ENCODE peak calls at places on chromosomes 11 and 22, in six cellular contexts. M, W, F, L, R and N are unnamed samples.

GRCh38 chr11:86896486-86896885 is 58.7 kb downstream of the FZD4 start:
- DNase-seq in M (no peak), W (peak), F (no peak), L (no peak), R (no peak), N (peak)

GRCh38 chr11:69041516-69041915 is 7.2 kb upstream of the TPCN2 start:
- DNase-seq in M (no peak), W (no peak), F (no peak), L (no peak), R (no peak), N (no peak)

GRCh38 chr22:46830001-46830715 is 67.7 kb downstream of the TBC1D22A start:
- DNase-seq in M (peak), W (peak), F (no peak), L (no peak), R (peak), N (no peak)

GRCh38 chr11:120034881-120035620 is 102.9 kb downstream of the TRIM29 start:
- DNase-seq in M (no peak), W (no peak), F (no peak), L (no peak), R (no peak), N (no peak)

GRCh38 chr11:84249344-84250135 is 963.4 kb upstream of the CCDC90B start:
- DNase-seq in M (no peak), W (peak), F (peak), L (no peak), R (no peak), N (no peak)

GRCh38 chr22:33969052-33969451 is 48.8 kb upstream of the LARGE1 start:
- DNase-seq in M (no peak), W (peak), F (no peak), L (no peak), R (no peak), N (no peak)

GRCh38 chr11:102458531-102458930 is 6.0 kb upstream of the TMEM123 start:
- DNase-seq in M (no peak), W (no peak), F (no peak), L (no peak), R (peak), N (no peak)

GRCh38 chr11:47183031-47183856 is 3.0 kb downstream of the PACSIN3 start:
- DNase-seq in M (no peak), W (no peak), F (no peak), L (no peak), R (no peak), N (no peak)

GRCh38 chr11:60859616-60860250 is 4.0 kb upstream of the PTGDR2 start:
- DNase-seq in M (no peak), W (no peak), F (no peak), L (no peak), R (no peak), N (no peak)

GRCh38 chr11:2586793-2587131 is 113.0 kb downstream of the KCNQ1OT1 start:
- DNase-seq in M (peak), W (no peak), F (no peak), L (no peak), R (no peak), N (no peak)

GRCh38 chr11:113531078-113531477 is 55.9 kb upstream of the DRD2 start:
- DNase-seq in M (no peak), W (no peak), F (no peak), L (no peak), R (no peak), N (no peak)

GRCh38 chr11:94433049-94433448 is 31.8 kb upstream of the GPR83 start:
- DNase-seq in M (no peak), W (peak), F (no peak), L (no peak), R (no peak), N (no peak)

GRCh38 chr11:95443386-95443785 is 212.4 kb upstream of the SESN3 start:
- DNase-seq in M (no peak), W (no peak), F (no peak), L (no peak), R (peak), N (no peak)

GRCh38 chr11:126833020-126833419 is 167.6 kb downstream of the KIRREL3 start:
- DNase-seq in M (no peak), W (no peak), F (no peak), L (no peak), R (no peak), N (no peak)

GRCh38 chr22:44776535-44777363 is 24.4 kb downstream of the ARHGAP8 start:
- DNase-seq in M (no peak), W (no peak), F (no peak), L (no peak), R (no peak), N (no peak)

GRCh38 chr11:131038597-131038996 is 122.3 kb upstream of the SNX19 start:
- DNase-seq in M (no peak), W (peak), F (no peak), L (no peak), R (peak), N (no peak)

GRCh38 chr11:133698654-133699053 is 146.7 kb downstream of the SPATA19 start:
- DNase-seq in M (no peak), W (no peak), F (no peak), L (no peak), R (no peak), N (no peak)

GRCh38 chr22:45891471-45891995 is 85.4 kb downstream of the WNT7B start:
- DNase-seq in M (no peak), W (no peak), F (no peak), L (no peak), R (no peak), N (no peak)

GRCh38 chr22:40482391-40482790 is 112.0 kb downstream of the SGSM3 start:
- DNase-seq in M (no peak), W (peak), F (no peak), L (no peak), R (no peak), N (no peak)

GRCh38 chr11:73237471-73238290 is 19.6 kb downstream of the P2RY2 start:
- DNase-seq in M (no peak), W (no peak), F (no peak), L (no peak), R (no peak), N (no peak)

GRCh38 chr11:64568584-64569140 is 22.4 kb upstream of the SLC22A12 start:
- DNase-seq in M (no peak), W (no peak), F (no peak), L (no peak), R (no peak), N (no peak)

GRCh38 chr11:126727381-126727780 is 273.2 kb downstream of the KIRREL3 start:
- DNase-seq in M (no peak), W (no peak), F (no peak), L (no peak), R (no peak), N (no peak)

GRCh38 chr11:27171391-27171790 is 130.8 kb downstream of the BBOX1 start:
- DNase-seq in M (no peak), W (peak), F (no peak), L (no peak), R (no peak), N (no peak)

GRCh38 chr11:63920126-63920869 is 3.3 kb upstream of the RCOR2 start:
- DNase-seq in M (no peak), W (no peak), F (no peak), L (no peak), R (no peak), N (no peak)

GRCh38 chr11:120536091-120536796 is 24.7 kb downstream of the GRIK4 start:
- DNase-seq in M (no peak), W (no peak), F (no peak), L (no peak), R (no peak), N (no peak)

GRCh38 chr11:113690619-113691569 is 15.2 kb downstream of the TMPRSS5 start:
- DNase-seq in M (peak), W (peak), F (no peak), L (peak), R (peak), N (no peak)

GRCh38 chr11:64126796-64127195 is 39.1 kb downstream of the MACROD1 start:
- DNase-seq in M (no peak), W (no peak), F (no peak), L (no peak), R (no peak), N (no peak)

GRCh38 chr11:65903068-65903481 is 2.9 kb upstream of the FOSL1 start:
- DNase-seq in M (peak), W (peak), F (no peak), L (peak), R (peak), N (no peak)

DNA sequence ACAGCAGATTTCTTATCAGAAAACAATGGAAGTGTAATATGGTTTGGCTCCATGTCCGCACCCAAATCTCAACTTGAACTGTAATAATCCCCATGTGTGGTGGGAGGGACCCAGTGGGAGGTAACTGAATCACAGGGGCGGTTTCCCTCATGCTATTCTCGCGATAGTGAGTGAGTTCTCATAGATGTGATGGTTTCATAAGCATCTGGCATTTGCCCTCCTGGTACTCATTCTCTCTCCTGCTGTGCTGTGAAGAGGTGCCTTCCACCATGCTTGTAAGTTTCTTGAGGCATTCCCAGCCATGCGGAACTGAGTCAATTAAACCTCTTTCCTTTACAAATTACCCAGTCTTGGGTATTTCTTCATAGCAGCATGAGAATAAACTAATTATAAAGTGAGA is 81.0 kb upstream of the SCUBE2 start:
- DNase-seq in M (no peak), W (no peak), F (no peak), L (no peak), R (no peak), N (no peak)
- H3K27ac ChIP-seq in M (no peak), W (no peak), F (no peak), L (no peak), R (no peak), N (no peak)

DNA sequence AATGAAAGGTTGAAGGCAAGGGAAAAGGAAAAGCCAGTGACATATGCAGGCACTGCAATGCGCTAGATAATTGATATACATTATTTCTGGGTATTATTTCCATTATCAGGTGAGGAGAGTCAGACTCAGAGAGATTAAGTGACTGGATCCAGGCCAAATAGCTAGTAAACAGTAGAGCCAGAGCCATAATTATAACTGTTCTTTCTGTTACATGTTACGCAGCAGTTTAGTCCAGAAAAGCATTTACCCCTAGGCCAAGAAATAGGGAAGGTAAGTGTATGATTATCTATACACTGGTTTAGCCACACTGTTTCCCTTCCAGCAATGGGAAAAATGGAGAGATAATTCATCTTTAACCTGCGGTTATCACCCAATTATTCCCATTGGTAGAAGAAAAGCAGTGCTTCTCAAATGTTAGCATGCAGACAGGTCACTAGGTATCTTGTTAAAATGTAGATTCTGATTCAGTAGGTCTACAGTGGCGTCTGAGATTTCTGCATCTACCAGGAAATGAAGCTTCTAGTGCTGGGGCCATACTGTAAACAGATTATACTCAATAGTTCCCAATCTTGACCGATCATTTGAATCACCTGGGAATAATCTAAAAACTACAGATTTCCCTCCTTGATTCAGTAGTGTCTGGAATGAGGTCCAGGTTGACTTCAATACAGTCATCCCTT is 69.4 kb downstream of the RBFOX2 start:
- DNase-seq in M (no peak), W (no peak), F (no peak), L (no peak), R (no peak), N (no peak)
- H3K27ac ChIP-seq in M (no peak), W (no peak), F (no peak), L (no peak), R (no peak), N (no peak)

GRCh38 chr11:117039270-117039669 is 59.0 kb downstream of the SIK3 start:
- DNase-seq in M (no peak), W (no peak), F (no peak), L (no peak), R (no peak), N (no peak)
- H3K27ac ChIP-seq in M (no peak), W (no peak), F (no peak), L (no peak), R (no peak), N (no peak)

GRCh38 chr11:62548545-62549335 is 2.1 kb upstream of the AHNAK start:
- DNase-seq in M (peak), W (no peak), F (peak), L (no peak), R (peak), N (no peak)
- H3K27ac ChIP-seq in M (peak), W (peak), F (peak), L (peak), R (peak), N (no peak)

GRCh38 chr11:44199298-44199697 is 103.8 kb downstream of the EXT2 start:
- DNase-seq in M (no peak), W (no peak), F (no peak), L (no peak), R (no peak), N (no peak)
- H3K27ac ChIP-seq in M (no peak), W (no peak), F (no peak), L (no peak), R (no peak), N (no peak)